ENCODE peak calls at places on chromosomes 7 and 10, in nine cellular contexts. P, G, T, M, Z, L, W, O and C are unnamed samples.

GRCh38 chr10:34812771-34813170 is 2.3 kb downstream of the PARD3 start:
- DNase-seq in P (no peak), G (no peak), L (no peak), Z (no peak), W (no peak), O (no peak), M (no peak), T (no peak), C (no peak)

GRCh38 chr10:51881213-51881612 is 181.8 kb upstream of the CSTF2T start:
- DNase-seq in G (no peak), W (no peak), O (no peak), P (no peak), Z (no peak), M (no peak), L (no peak), T (no peak), C (no peak)

GRCh38 chr7:152761116-152761748 is 1.7 kb downstream of the ACTR3B start:
- DNase-seq in P (no peak), O (peak), M (no peak), W (peak), Z (no peak), L (no peak), G (no peak), T (peak), C (no peak)

GRCh38 chr10:62587011-62587410 is 212.8 kb downstream of the ZNF365 start:
- DNase-seq in O (no peak), L (no peak), M (no peak), Z (no peak), P (no peak), W (peak), G (no peak), T (no peak), C (no peak)

GRCh38 chr7:69630292-69630691 is 32.0 kb downstream of the AUTS2 start:
- DNase-seq in W (peak), Z (no peak), L (no peak), M (no peak), O (peak), P (no peak), G (no peak), T (peak), C (no peak)

GRCh38 chr7:130356121-130356759 is 11.6 kb downstream of the CPA5 start:
- DNase-seq in P (peak), L (peak), M (peak), O (no peak), W (peak), Z (no peak), T (peak), G (peak), C (no peak)

GRCh38 chr7:155590215-155591023 is 44.1 kb upstream of the CNPY1 start:
- DNase-seq in M (no peak), W (no peak), Z (no peak), P (no peak), G (no peak), T (no peak), L (no peak), O (peak), C (no peak)

GRCh38 chr10:29191674-29192073 is 97.2 kb upstream of the LYZL1 start:
- DNase-seq in T (no peak), G (no peak), W (no peak), O (no peak), P (no peak), L (no peak), Z (no peak), M (no peak), C (no peak)

GRCh38 chr10:59470570-59470969 is 108.2 kb upstream of the FAM13C start:
- DNase-seq in W (no peak), G (no peak), M (no peak), Z (no peak), O (no peak), L (no peak), T (no peak), P (no peak), C (no peak)

GRCh38 chr10:109977382-109977806 is 30.4 kb upstream of the ADD3 start:
- DNase-seq in G (no peak), P (no peak), T (no peak), W (peak), O (no peak), M (no peak), Z (no peak), L (no peak), C (no peak)

GRCh38 chr10:113131611-113132330 is 181.7 kb downstream of the TCF7L2 start:
- DNase-seq in L (no peak), T (no peak), G (no peak), O (no peak), P (peak), W (peak), M (no peak), Z (no peak), C (no peak)

GRCh38 chr7:47539398-47540052 is 42.4 kb downstream of the TNS3 start:
- DNase-seq in P (no peak), L (no peak), M (no peak), W (peak), O (no peak), Z (no peak), T (no peak), G (no peak), C (no peak)

GRCh38 chr10:86646933-86647332 is 7.4 kb upstream of the OPN4 start:
- DNase-seq in P (no peak), W (no peak), G (no peak), O (no peak), T (no peak), Z (no peak), L (no peak), M (no peak), C (no peak)

GRCh38 chr7:150753826-150754603 is 16.8 kb downstream of the GIMAP5 start:
- DNase-seq in G (no peak), M (no peak), L (no peak), T (no peak), P (peak), Z (peak), O (peak), W (no peak), C (peak)